ENCODE peak calls at places on chromosomes 11 and 22, in eight cellular contexts. One of them, this sample, is unnamed. For H3K27me3, the result is how much of the 10 kb centered on the place peaks cover.

GRCh38 chr11:70829160-70829899 is 423.0 kb downstream of the SHANK2 start:
- DNase-seq in stomach: no peak
- DNase-seq in suprapubic skin: no peak
- DNase-seq in HCT116: no peak
- DNase-seq in GM23338: no peak
- DNase-seq in SK-N-SH: no peak
- DNase-seq in HL-60: no peak
- DNase-seq in upper lobe of left lung: no peak
- DNase-seq in this sample: no peak

GRCh38 chr22:19679476-19680099 is 34.7 kb upstream of the SEPTIN5 start:
- DNase-seq in stomach: peak
- DNase-seq in suprapubic skin: no peak
- DNase-seq in HCT116: no peak
- DNase-seq in GM23338: peak
- DNase-seq in SK-N-SH: peak
- DNase-seq in HL-60: no peak
- DNase-seq in upper lobe of left lung: peak
- DNase-seq in this sample: no peak

GRCh38 chr22:43310311-43310710 is 32.9 kb downstream of the SCUBE1 start:
- DNase-seq in stomach: no peak
- DNase-seq in suprapubic skin: no peak
- DNase-seq in HCT116: no peak
- DNase-seq in GM23338: no peak
- DNase-seq in SK-N-SH: no peak
- DNase-seq in HL-60: no peak
- DNase-seq in upper lobe of left lung: no peak
- DNase-seq in this sample: no peak

GRCh38 chr11:25602149-25602548 is 729.8 kb upstream of the ANO3 start:
- DNase-seq in stomach: no peak
- DNase-seq in suprapubic skin: no peak
- DNase-seq in HCT116: no peak
- DNase-seq in GM23338: peak
- DNase-seq in SK-N-SH: no peak
- DNase-seq in HL-60: no peak
- DNase-seq in upper lobe of left lung: no peak
- DNase-seq in this sample: no peak

GRCh38 chr11:6992457-6993431 is 27.4 kb downstream of the ZNF214 start:
- DNase-seq in stomach: no peak
- DNase-seq in suprapubic skin: no peak
- DNase-seq in HCT116: no peak
- DNase-seq in GM23338: no peak
- DNase-seq in SK-N-SH: no peak
- DNase-seq in HL-60: no peak
- DNase-seq in upper lobe of left lung: no peak
- DNase-seq in this sample: peak

GRCh38 chr11:125465701-125466100 is 30.4 kb downstream of the FEZ1 start:
- DNase-seq in stomach: no peak
- DNase-seq in suprapubic skin: no peak
- DNase-seq in HCT116: no peak
- DNase-seq in GM23338: no peak
- DNase-seq in SK-N-SH: no peak
- DNase-seq in HL-60: no peak
- DNase-seq in upper lobe of left lung: no peak
- DNase-seq in this sample: no peak

GRCh38 chr11:34869425-34869824 is 46.8 kb downstream of the APIP start:
- DNase-seq in stomach: no peak
- DNase-seq in suprapubic skin: no peak
- DNase-seq in HCT116: no peak
- DNase-seq in GM23338: peak
- DNase-seq in SK-N-SH: peak
- DNase-seq in HL-60: no peak
- DNase-seq in upper lobe of left lung: no peak
- DNase-seq in this sample: no peak

GRCh38 chr22:44664149-44664548 is 37.9 kb upstream of the PRR5 start:
- DNase-seq in stomach: peak
- DNase-seq in suprapubic skin: peak
- DNase-seq in HCT116: no peak
- DNase-seq in GM23338: no peak
- DNase-seq in SK-N-SH: peak
- DNase-seq in HL-60: peak
- DNase-seq in upper lobe of left lung: peak
- DNase-seq in this sample: no peak

GRCh38 chr22:39278040-39278439 is 33.3 kb upstream of the PDGFB start:
- DNase-seq in stomach: no peak
- DNase-seq in suprapubic skin: no peak
- DNase-seq in HCT116: no peak
- DNase-seq in GM23338: peak
- DNase-seq in SK-N-SH: no peak
- DNase-seq in HL-60: no peak
- DNase-seq in upper lobe of left lung: no peak
- DNase-seq in this sample: no peak

DNA sequence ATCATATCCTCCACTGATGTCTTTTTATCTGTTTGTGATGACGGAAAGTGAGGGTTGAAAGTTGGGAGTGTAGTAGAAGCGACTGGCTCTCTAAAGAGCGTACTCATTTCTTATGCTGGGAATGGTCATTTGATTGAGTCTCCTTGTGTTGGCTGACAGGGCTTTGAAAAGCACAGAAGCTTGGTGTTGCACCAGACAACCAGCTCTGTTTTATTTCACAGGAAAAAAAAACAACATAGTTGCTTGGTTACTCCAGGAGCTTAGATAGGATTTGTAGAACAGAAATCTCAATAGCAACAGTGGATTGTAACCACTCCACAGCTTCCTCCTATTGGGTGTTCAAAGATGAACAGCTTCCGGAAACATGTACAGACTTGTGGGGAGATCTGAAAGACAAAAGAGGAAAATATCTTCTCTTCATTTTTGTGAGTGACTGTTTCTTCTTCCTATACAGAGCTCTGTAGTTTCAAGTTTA is 2.7 kb downstream of the RBM14 start:
- DNase-seq in stomach: no peak
- DNase-seq in suprapubic skin: no peak
- DNase-seq in HCT116: no peak
- DNase-seq in GM23338: no peak
- DNase-seq in SK-N-SH: no peak
- DNase-seq in HL-60: no peak
- DNase-seq in upper lobe of left lung: no peak
- DNase-seq in this sample: no peak
- TF ChIP-seq POLR2AphosphoS5 in stomach: no peak
- TF ChIP-seq POLR2AphosphoS5 in suprapubic skin: no peak
- TF ChIP-seq POLR2AphosphoS5 in HCT116: no peak
- TF ChIP-seq POLR2AphosphoS5 in GM23338: no peak
- TF ChIP-seq POLR2AphosphoS5 in SK-N-SH: no peak
- TF ChIP-seq POLR2AphosphoS5 in HL-60: no peak
- TF ChIP-seq POLR2AphosphoS5 in upper lobe of left lung: no peak
- TF ChIP-seq POLR2AphosphoS5 in this sample: no peak

GRCh38 chr11:85021066-85021465 is 606.1 kb downstream of the DLG2 start:
- DNase-seq in stomach: no peak
- DNase-seq in suprapubic skin: no peak
- DNase-seq in HCT116: no peak
- DNase-seq in GM23338: no peak
- DNase-seq in SK-N-SH: no peak
- DNase-seq in HL-60: no peak
- DNase-seq in upper lobe of left lung: no peak
- DNase-seq in this sample: no peak
- H3K27me3 ChIP-seq in stomach: under half
- H3K27me3 ChIP-seq in suprapubic skin: under half
- H3K27me3 ChIP-seq in HCT116: under half
- H3K27me3 ChIP-seq in GM23338: under half
- H3K27me3 ChIP-seq in SK-N-SH: under half
- H3K27me3 ChIP-seq in HL-60: under half
- H3K27me3 ChIP-seq in upper lobe of left lung: under half
- H3K27me3 ChIP-seq in this sample: under half

GRCh38 chr11:75347781-75348613 is 3.5 kb downstream of the ARRB1 start:
- DNase-seq in stomach: no peak
- DNase-seq in suprapubic skin: no peak
- DNase-seq in HCT116: no peak
- DNase-seq in GM23338: no peak
- DNase-seq in SK-N-SH: peak
- DNase-seq in HL-60: no peak
- DNase-seq in upper lobe of left lung: no peak
- DNase-seq in this sample: no peak
- TF ChIP-seq POLR2AphosphoS5 in stomach: no peak
- TF ChIP-seq POLR2AphosphoS5 in suprapubic skin: no peak
- TF ChIP-seq POLR2AphosphoS5 in HCT116: no peak
- TF ChIP-seq POLR2AphosphoS5 in GM23338: no peak
- TF ChIP-seq POLR2AphosphoS5 in SK-N-SH: no peak
- TF ChIP-seq POLR2AphosphoS5 in HL-60: no peak
- TF ChIP-seq POLR2AphosphoS5 in upper lobe of left lung: peak
- TF ChIP-seq POLR2AphosphoS5 in this sample: peak

GRCh38 chr11:79331251-79331901 is 109.5 kb downstream of the TENM4 start:
- DNase-seq in stomach: no peak
- DNase-seq in suprapubic skin: no peak
- DNase-seq in HCT116: no peak
- DNase-seq in GM23338: peak
- DNase-seq in SK-N-SH: no peak
- DNase-seq in HL-60: no peak
- DNase-seq in upper lobe of left lung: no peak
- DNase-seq in this sample: no peak

GRCh38 chr11:79328402-79328801 is 112.4 kb downstream of the TENM4 start:
- DNase-seq in stomach: no peak
- DNase-seq in suprapubic skin: no peak
- DNase-seq in HCT116: no peak
- DNase-seq in GM23338: no peak
- DNase-seq in SK-N-SH: no peak
- DNase-seq in HL-60: no peak
- DNase-seq in upper lobe of left lung: no peak
- DNase-seq in this sample: no peak

GRCh38 chr11:79325851-79326250 is 115.0 kb downstream of the TENM4 start:
- DNase-seq in stomach: no peak
- DNase-seq in suprapubic skin: no peak
- DNase-seq in HCT116: no peak
- DNase-seq in GM23338: no peak
- DNase-seq in SK-N-SH: no peak
- DNase-seq in HL-60: no peak
- DNase-seq in upper lobe of left lung: no peak
- DNase-seq in this sample: no peak

GRCh38 chr11:79332017-79332416 is 108.8 kb downstream of the TENM4 start:
- DNase-seq in stomach: no peak
- DNase-seq in suprapubic skin: no peak
- DNase-seq in HCT116: no peak
- DNase-seq in GM23338: no peak
- DNase-seq in SK-N-SH: no peak
- DNase-seq in HL-60: no peak
- DNase-seq in upper lobe of left lung: no peak
- DNase-seq in this sample: no peak

GRCh38 chr11:79329561-79329960 is 111.3 kb downstream of the TENM4 start:
- DNase-seq in stomach: no peak
- DNase-seq in suprapubic skin: no peak
- DNase-seq in HCT116: no peak
- DNase-seq in GM23338: no peak
- DNase-seq in SK-N-SH: no peak
- DNase-seq in HL-60: no peak
- DNase-seq in upper lobe of left lung: no peak
- DNase-seq in this sample: no peak
- H3K27me3 ChIP-seq in stomach: under half
- H3K27me3 ChIP-seq in suprapubic skin: under half
- H3K27me3 ChIP-seq in HCT116: under half
- H3K27me3 ChIP-seq in GM23338: under half
- H3K27me3 ChIP-seq in SK-N-SH: under half
- H3K27me3 ChIP-seq in HL-60: under half
- H3K27me3 ChIP-seq in upper lobe of left lung: under half
- H3K27me3 ChIP-seq in this sample: under half

GRCh38 chr11:1572200-1573076 is at the start of gene DUSP8:
- DNase-seq in stomach: peak
- DNase-seq in suprapubic skin: peak
- DNase-seq in HCT116: peak
- DNase-seq in GM23338: peak
- DNase-seq in SK-N-SH: peak
- DNase-seq in HL-60: peak
- DNase-seq in upper lobe of left lung: peak
- DNase-seq in this sample: peak

GRCh38 chr11:1573847-1574255 is 1.8 kb upstream of the DUSP8 start:
- DNase-seq in stomach: peak
- DNase-seq in suprapubic skin: no peak
- DNase-seq in HCT116: peak
- DNase-seq in GM23338: no peak
- DNase-seq in SK-N-SH: peak
- DNase-seq in HL-60: no peak
- DNase-seq in upper lobe of left lung: peak
- DNase-seq in this sample: peak

GRCh38 chr11:1576825-1577224 is 4.8 kb upstream of the DUSP8 start:
- DNase-seq in stomach: no peak
- DNase-seq in suprapubic skin: no peak
- DNase-seq in HCT116: no peak
- DNase-seq in GM23338: no peak
- DNase-seq in SK-N-SH: no peak
- DNase-seq in HL-60: no peak
- DNase-seq in upper lobe of left lung: no peak
- DNase-seq in this sample: no peak

GRCh38 chr11:1573077-1573846 is 1.2 kb upstream of the DUSP8 start:
- DNase-seq in stomach: peak
- DNase-seq in suprapubic skin: no peak
- DNase-seq in HCT116: no peak
- DNase-seq in GM23338: no peak
- DNase-seq in SK-N-SH: peak
- DNase-seq in HL-60: no peak
- DNase-seq in upper lobe of left lung: no peak
- DNase-seq in this sample: no peak

GRCh38 chr11:1574256-1575242 is 2.5 kb upstream of the DUSP8 start:
- DNase-seq in stomach: peak
- DNase-seq in suprapubic skin: no peak
- DNase-seq in HCT116: no peak
- DNase-seq in GM23338: peak
- DNase-seq in SK-N-SH: peak
- DNase-seq in HL-60: peak
- DNase-seq in upper lobe of left lung: no peak
- DNase-seq in this sample: peak
- TF ChIP-seq POLR2AphosphoS5 in stomach: no peak
- TF ChIP-seq POLR2AphosphoS5 in suprapubic skin: no peak
- TF ChIP-seq POLR2AphosphoS5 in HCT116: no peak
- TF ChIP-seq POLR2AphosphoS5 in GM23338: no peak
- TF ChIP-seq POLR2AphosphoS5 in SK-N-SH: no peak
- TF ChIP-seq POLR2AphosphoS5 in HL-60: no peak
- TF ChIP-seq POLR2AphosphoS5 in upper lobe of left lung: no peak
- TF ChIP-seq POLR2AphosphoS5 in this sample: no peak

GRCh38 chr22:28674121-28674563 is 5.5 kb downstream of the TTC28 start:
- DNase-seq in stomach: no peak
- DNase-seq in suprapubic skin: no peak
- DNase-seq in HCT116: no peak
- DNase-seq in GM23338: no peak
- DNase-seq in SK-N-SH: peak
- DNase-seq in HL-60: peak
- DNase-seq in upper lobe of left lung: no peak
- DNase-seq in this sample: no peak
- H3K27me3 ChIP-seq in stomach: under half
- H3K27me3 ChIP-seq in suprapubic skin: under half
- H3K27me3 ChIP-seq in HCT116: under half
- H3K27me3 ChIP-seq in GM23338: under half
- H3K27me3 ChIP-seq in SK-N-SH: under half
- H3K27me3 ChIP-seq in HL-60: half or more
- H3K27me3 ChIP-seq in upper lobe of left lung: under half
- H3K27me3 ChIP-seq in this sample: under half

GRCh38 chr11:65856689-65857499 is 1.1 kb downstream of the CFL1 start:
- DNase-seq in stomach: peak
- DNase-seq in suprapubic skin: peak
- DNase-seq in HCT116: no peak
- DNase-seq in GM23338: peak
- DNase-seq in SK-N-SH: peak
- DNase-seq in HL-60: no peak
- DNase-seq in upper lobe of left lung: peak
- DNase-seq in this sample: peak
- TF ChIP-seq POLR2AphosphoS5 in stomach: peak
- TF ChIP-seq POLR2AphosphoS5 in suprapubic skin: no peak
- TF ChIP-seq POLR2AphosphoS5 in HCT116: no peak
- TF ChIP-seq POLR2AphosphoS5 in GM23338: peak
- TF ChIP-seq POLR2AphosphoS5 in SK-N-SH: no peak
- TF ChIP-seq POLR2AphosphoS5 in HL-60: peak
- TF ChIP-seq POLR2AphosphoS5 in upper lobe of left lung: peak
- TF ChIP-seq POLR2AphosphoS5 in this sample: peak